ENCODE peak calls at places on chromosome 18, in seven cellular contexts. A is spleen, W is cardiac fibroblast, U is tibial artery, H is psoas muscle, M is GM13977, G is HL-60. J is an unnamed sample.
A peak's percentile ranks its signal among the peaks of the same experiment; 100 is the strongest.

GRCh38 chr18:59266876-59267510 is 6.3 kb downstream of the RAX start:
- DNase-seq in A (no peak), W (no peak), U (no peak), H (no peak), M (no peak), G (no peak), J (no peak)

GRCh38 chr18:76213996-76214395 is 281.0 kb downstream of the ZNF516 start:
- DNase-seq in A (no peak), W (no peak), U (no peak), H (no peak), M (no peak), G (no peak), J (no peak)

GRCh38 chr18:6542296-6542695 is 127.6 kb upstream of the L3MBTL4 start:
- DNase-seq in A (no peak), W (no peak), U (no peak), H (no peak), M (no peak), G (no peak), J (no peak)

GRCh38 chr18:25055076-25055475 is 296.9 kb downstream of the ZNF521 start:
- DNase-seq in A (no peak), W (peak; percentile 9), U (no peak), H (no peak), M (no peak), G (no peak), J (no peak)

GRCh38 chr18:23970161-23971153 is 44.1 kb upstream of the TTC39C start:
- DNase-seq in A (no peak), W (no peak), U (no peak), H (no peak), M (no peak), G (no peak), J (peak; percentile 87)

GRCh38 chr18:49249523-49249922 is 210.9 kb downstream of the DYM start:
- DNase-seq in A (no peak), W (peak; percentile 86), U (no peak), H (no peak), M (no peak), G (peak; percentile 72), J (no peak)

GRCh38 chr18:72847134-72847533 is 20.7 kb downstream of the NETO1 start:
- DNase-seq in A (no peak), W (no peak), U (no peak), H (no peak), M (no peak), G (no peak), J (no peak)

GRCh38 chr18:28689591-28689990 is 512.7 kb upstream of the CDH2 start:
- DNase-seq in A (no peak), W (no peak), U (no peak), H (no peak), M (no peak), G (no peak), J (no peak)

GRCh38 chr18:61832858-61833257 is 59.9 kb downstream of the RNF152 start:
- DNase-seq in A (no peak), W (no peak), U (no peak), H (no peak), M (no peak), G (no peak), J (no peak)

GRCh38 chr18:79598885-79599175 is 80.8 kb upstream of the CTDP1 start:
- DNase-seq in A (peak; percentile 39), W (no peak), U (peak; percentile 51), H (no peak), M (no peak), G (no peak), J (no peak)

GRCh38 chr18:7808054-7808453 is 240.9 kb downstream of the PTPRM start:
- DNase-seq in A (no peak), W (no peak), U (no peak), H (no peak), M (no peak), G (no peak), J (no peak)

GRCh38 chr18:47283476-47283875 is 32.0 kb upstream of the SKOR2 start:
- DNase-seq in A (no peak), W (peak; percentile 30), U (no peak), H (no peak), M (no peak), G (no peak), J (no peak)

GRCh38 chr18:13437034-13437433 is 218.5 kb downstream of the LDLRAD4 start:
- DNase-seq in A (no peak), W (no peak), U (peak; percentile 69), H (no peak), M (no peak), G (no peak), J (peak; percentile 27)

GRCh38 chr18:59383831-59384230 is 24.8 kb upstream of the LMAN1 start:
- DNase-seq in A (no peak), W (no peak), U (no peak), H (no peak), M (no peak), G (no peak), J (no peak)

DNA sequence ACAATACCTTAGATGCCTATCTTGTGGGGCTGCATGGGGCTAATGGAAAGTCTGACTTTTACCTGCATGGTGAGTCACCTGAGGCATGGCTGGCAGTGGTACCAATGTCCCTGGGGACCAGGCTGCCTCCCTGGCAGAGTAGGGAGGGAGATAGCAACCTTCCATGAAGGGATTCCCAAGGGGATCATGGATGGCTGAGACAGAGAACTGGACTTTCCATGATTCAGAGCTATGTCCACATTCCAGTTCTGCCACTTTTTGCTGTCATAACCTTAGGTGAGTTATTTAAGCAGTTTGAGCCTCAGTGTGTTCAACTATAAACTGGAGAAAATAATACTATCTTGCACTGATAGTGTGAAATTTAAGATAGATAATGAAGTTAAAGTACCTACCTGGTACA is 178.6 kb downstream of the SETBP1 start:
- DNase-seq in A (no peak), W (no peak), U (no peak), H (no peak), M (no peak), G (no peak), J (no peak)
- TF ChIP-seq CTCF in A (no peak), W (no peak), U (no peak), H (no peak), M (no peak), G (no peak), J (no peak)

GRCh38 chr18:27491772-27492171 is 306.7 kb upstream of the CHST9 start:
- DNase-seq in A (no peak), W (no peak), U (no peak), H (no peak), M (no peak), G (no peak), J (no peak)
- TF ChIP-seq CTCF in A (no peak), W (no peak), U (no peak), H (no peak), M (no peak), G (no peak), J (no peak)

DNA sequence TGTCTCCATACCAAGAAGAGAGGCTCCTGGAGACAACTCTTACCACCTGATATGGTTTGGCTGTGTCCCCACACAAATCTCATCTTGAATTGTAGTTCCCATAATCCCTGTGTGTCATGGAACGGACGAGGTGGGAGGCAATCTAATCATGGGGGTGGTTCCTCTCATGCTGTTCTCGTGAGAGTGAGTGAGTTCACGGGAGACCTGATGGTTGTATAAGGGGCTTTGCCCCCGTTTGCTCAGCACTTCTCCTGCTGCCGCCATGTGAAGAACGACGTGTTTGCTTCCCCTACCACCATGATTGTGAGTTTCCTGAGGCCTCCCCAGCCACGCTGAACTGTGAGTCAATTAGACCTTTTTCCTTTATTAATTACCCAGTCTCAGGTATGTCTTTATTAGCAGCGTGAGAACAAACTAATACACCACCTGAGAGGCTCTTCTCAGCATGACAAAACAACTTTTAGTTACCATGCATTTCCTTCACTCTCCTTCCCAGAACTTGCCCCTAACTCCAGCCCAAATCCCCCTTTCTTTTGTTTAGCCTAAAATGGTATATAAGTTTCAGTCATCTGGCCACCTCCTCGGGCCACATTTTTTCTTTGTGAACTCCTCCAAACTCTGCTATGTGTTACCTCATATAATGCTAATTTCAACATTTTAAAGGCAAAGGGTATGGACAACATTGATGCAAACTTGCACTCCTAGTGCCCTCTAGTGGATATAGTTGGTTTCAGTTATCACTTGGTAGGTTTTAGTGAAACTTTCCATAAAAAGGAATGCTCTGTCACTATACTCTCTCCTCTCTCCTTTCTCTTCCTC is 58.6 kb upstream of the SLC25A52 start:
- DNase-seq in A (no peak), W (peak; percentile 68), U (no peak), H (no peak), M (peak; percentile 34), G (peak; percentile 60), J (no peak)
- TF ChIP-seq CTCF in A (no peak), W (peak; percentile 65), U (peak; percentile 55), H (peak; percentile 76), M (peak; percentile 65), G (peak; percentile 82), J (peak; percentile 83)

GRCh38 chr18:5424903-5425302 is 118.9 kb downstream of the EPB41L3 start:
- DNase-seq in A (no peak), W (peak; percentile 69), U (no peak), H (no peak), M (peak; percentile 15), G (peak; percentile 8), J (no peak)
- TF ChIP-seq CTCF in A (peak; percentile 22), W (peak; percentile 36), U (peak; percentile 25), H (peak; percentile 29), M (peak; percentile 48), G (peak; percentile 59), J (peak; percentile 54)

GRCh38 chr18:26304511-26304910 is 78.3 kb downstream of the TAF4B start:
- DNase-seq in A (no peak), W (no peak), U (no peak), H (no peak), M (no peak), G (no peak), J (no peak)

GRCh38 chr18:26301681-26302080 is 75.4 kb downstream of the TAF4B start:
- DNase-seq in A (no peak), W (peak; percentile 42), U (no peak), H (no peak), M (no peak), G (no peak), J (no peak)

GRCh38 chr18:26312196-26312595 is 86.0 kb downstream of the TAF4B start:
- DNase-seq in A (no peak), W (no peak), U (no peak), H (no peak), M (no peak), G (no peak), J (no peak)

GRCh38 chr18:26309283-26309682 is 83.0 kb downstream of the TAF4B start:
- DNase-seq in A (no peak), W (peak; percentile 45), U (no peak), H (no peak), M (no peak), G (no peak), J (no peak)

GRCh38 chr18:26307161-26307773 is 81.0 kb downstream of the TAF4B start:
- DNase-seq in A (no peak), W (peak; percentile 77), U (no peak), H (no peak), M (peak; percentile 53), G (peak; percentile 25), J (peak; percentile 32)
- TF ChIP-seq CTCF in A (no peak), W (peak; percentile 74), U (peak; percentile 46), H (peak; percentile 59), M (peak; percentile 69), G (peak; percentile 63), J (peak; percentile 57)

GRCh38 chr18:40048886-40049650 is 1906.0 kb upstream of the PIK3C3 start:
- DNase-seq in A (no peak), W (no peak), U (no peak), H (no peak), M (no peak), G (no peak), J (no peak)
- TF ChIP-seq CTCF in A (no peak), W (no peak), U (no peak), H (no peak), M (no peak), G (no peak), J (no peak)

J was measured in activated CD8-positive, alpha-beta T cell treated with anti-CD3 and anti-CD28 coated beads for 36 hours.